ENCODE peak calls at places on chromosome 12, in five cellular contexts. V is kidney, C is GM13977, G is A549, D is RWPE1. R is an unnamed sample.
A peak's percentile ranks its signal among the peaks of the same experiment; 100 is the strongest.

GRCh38 chr12:74412607-74413230 is 124.9 kb upstream of the ATXN7L3B start:
- DNase-seq in G (no peak), C (no peak), V (no peak), D (no peak), R (no peak)

GRCh38 chr12:25020621-25021243 is 71.8 kb upstream of the BCAT1 start:
- DNase-seq in D (no peak), V (no peak), G (no peak), C (peak; percentile 55), R (peak; percentile 54)

GRCh38 chr12:95857151-95857550 is 1.6 kb upstream of the SNRPF start:
- DNase-seq in V (no peak), G (no peak), C (no peak), D (no peak), R (no peak)

GRCh38 chr12:120767071-120768024 is 41.7 kb downstream of the ACADS start:
- DNase-seq in D (no peak), V (no peak), G (no peak), C (peak; percentile 23), R (no peak)

GRCh38 chr12:11630046-11630706 is 19.3 kb upstream of the ETV6 start:
- DNase-seq in C (no peak), G (no peak), D (no peak), V (no peak), R (no peak)

GRCh38 chr12:27936196-27936595 is 36.3 kb downstream of the PTHLH start:
- DNase-seq in D (no peak), V (no peak), C (no peak), G (no peak), R (no peak)

GRCh38 chr12:5908251-5908650 is 36.8 kb downstream of the ANO2 start:
- DNase-seq in D (no peak), V (no peak), G (no peak), C (no peak), R (no peak)

GRCh38 chr12:6345319-6346071 is 3.6 kb upstream of the TNFRSF1A start:
- DNase-seq in D (peak; percentile 67), G (peak; percentile 90), C (no peak), V (peak; percentile 75), R (no peak)

GRCh38 chr12:12265571-12266388 is 1.1 kb downstream of the LRP6 start:
- DNase-seq in G (no peak), C (peak; percentile 34), V (no peak), D (peak; percentile 7), R (peak; percentile 34)

GRCh38 chr12:12007001-12007712 is 63.6 kb upstream of the BCL2L14 start:
- DNase-seq in D (no peak), C (peak; percentile 55), V (no peak), G (no peak), R (peak; percentile 50)

GRCh38 chr12:70197362-70197744 is 45.9 kb upstream of the CNOT2 start:
- DNase-seq in C (no peak), V (no peak), D (no peak), G (no peak), R (no peak)

GRCh38 chr12:22527999-22528398 is 16.3 kb downstream of the C2CD5 start:
- DNase-seq in C (no peak), D (peak; percentile 20), V (no peak), G (no peak), R (no peak)

GRCh38 chr12:26826437-26826836 is 6.6 kb downstream of the ITPR2 start:
- DNase-seq in C (no peak), G (no peak), D (no peak), V (no peak), R (no peak)

GRCh38 chr12:54216580-54217308 is 28.0 kb upstream of the SMUG1 start:
- DNase-seq in V (peak; percentile 89), C (peak; percentile 74), G (peak; percentile 79), D (peak; percentile 78), R (peak; percentile 79)

GRCh38 chr12:6958609-6959375 is 7.6 kb downstream of the PTPN6 start:
- DNase-seq in D (no peak), V (peak; percentile 68), G (no peak), C (peak; percentile 84), R (peak; percentile 78)

GRCh38 chr12:69115955-69116354 is 123.4 kb upstream of the CPSF6 start:
- DNase-seq in V (no peak), G (no peak), C (no peak), D (no peak), R (no peak)

GRCh38 chr12:107373238-107373809 is 280.0 kb upstream of the CRY1 start:
- DNase-seq in C (no peak), G (no peak), D (no peak), V (no peak), R (no peak)

GRCh38 chr12:32069071-32069470 is 37.6 kb upstream of the BICD1 start:
- DNase-seq in D (no peak), V (no peak), G (peak; percentile 15), C (no peak), R (no peak)

GRCh38 chr12:120254809-120255208 is 10.7 kb downstream of the PXN start:
- DNase-seq in G (no peak), C (no peak), D (no peak), V (no peak), R (no peak)

GRCh38 chr12:75630091-75630490 is 118.7 kb upstream of the KRR1 start:
- DNase-seq in V (no peak), C (no peak), G (no peak), D (no peak), R (no peak)

GRCh38 chr12:101967506-101967905 is 90.1 kb downstream of the DRAM1 start:
- DNase-seq in G (no peak), C (no peak), D (no peak), V (no peak), R (no peak)

GRCh38 chr12:40618621-40619020 is 73.6 kb upstream of the CNTN1 start:
- DNase-seq in D (no peak), V (no peak), C (no peak), G (no peak), R (no peak)

GRCh38 chr12:65125975-65126374 is 4.9 kb upstream of the WIF1 start:
- DNase-seq in C (no peak), V (no peak), G (no peak), D (no peak), R (no peak)

GRCh38 chr12:31037028-31037427 is 36.6 kb upstream of the DDX11 start:
- DNase-seq in C (no peak), D (no peak), V (no peak), G (no peak), R (no peak)

GRCh38 chr12:52171950-52172512 is 19.8 kb downstream of the KRT80 start:
- DNase-seq in V (no peak), C (no peak), G (peak; percentile 66), D (no peak), R (no peak)
- TF ChIP-seq CTCF in V (peak; percentile 27), C (peak; percentile 37), G (peak; percentile 63), D (peak; percentile 36), R (peak; percentile 20)

DNA sequence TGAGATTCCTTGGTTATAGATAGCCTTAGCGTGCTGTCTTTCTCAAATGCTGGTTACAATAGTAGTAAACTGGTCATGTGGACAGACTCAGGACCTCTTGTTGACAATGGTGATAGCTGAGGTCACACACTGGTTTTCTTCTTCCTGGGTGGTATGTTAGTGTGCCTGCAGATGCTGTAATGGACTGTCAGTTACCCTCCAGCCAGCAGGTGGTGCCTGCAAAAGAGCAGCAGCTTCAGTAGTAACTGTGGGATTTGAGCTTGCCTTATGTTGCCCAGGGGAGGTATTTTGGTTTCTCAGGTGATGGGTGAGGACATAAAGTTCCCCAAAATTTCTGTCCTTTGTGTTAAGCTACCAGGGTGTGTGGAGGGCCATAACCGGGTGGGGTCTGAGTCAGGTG is 33.7 kb upstream of the SCAF11 start:
- DNase-seq in C (no peak), G (no peak), D (no peak), V (no peak), R (no peak)
- TF ChIP-seq CTCF in C (no peak), G (no peak), D (no peak), V (no peak), R (no peak)

GRCh38 chr12:56271031-56271430 is 4.3 kb downstream of the COQ10A start:
- DNase-seq in V (no peak), D (no peak), G (peak; percentile 50), C (no peak), R (no peak)
- TF ChIP-seq CTCF in V (peak; percentile 17), D (no peak), G (peak; percentile 59), C (peak; percentile 50), R (peak; percentile 25)

GRCh38 chr12:106130474-106131113 is 8.2 kb downstream of the NUAK1 start:
- DNase-seq in G (no peak), V (no peak), C (no peak), D (no peak), R (no peak)

GRCh38 chr12:106125351-106126085 is 13.2 kb downstream of the NUAK1 start:
- DNase-seq in V (no peak), D (no peak), G (no peak), C (no peak), R (no peak)

GRCh38 chr12:106128526-106129430 is 10.0 kb downstream of the NUAK1 start:
- DNase-seq in C (no peak), D (no peak), V (no peak), G (no peak), R (no peak)

GRCh38 chr12:106126441-106127288 is 12.1 kb downstream of the NUAK1 start:
- DNase-seq in C (no peak), V (no peak), D (no peak), G (peak; percentile 88), R (no peak)

GRCh38 chr12:106127289-106128126 is 11.2 kb downstream of the NUAK1 start:
- DNase-seq in D (no peak), V (no peak), G (no peak), C (no peak), R (no peak)
- TF ChIP-seq CTCF in D (no peak), V (no peak), G (no peak), C (no peak), R (no peak)

GRCh38 chr12:104677441-104678089 is 220.8 kb downstream of the CHST11 start:
- DNase-seq in D (no peak), G (no peak), C (no peak), V (no peak), R (no peak)

GRCh38 chr12:104681012-104681690 is 224.4 kb downstream of the CHST11 start:
- DNase-seq in G (no peak), C (no peak), V (no peak), D (no peak), R (no peak)

GRCh38 chr12:104682790-104683279 is 226.1 kb downstream of the CHST11 start:
- DNase-seq in C (peak; percentile 64), V (no peak), D (no peak), G (no peak), R (peak; percentile 64)

GRCh38 chr12:104680506-104680905 is 223.8 kb downstream of the CHST11 start:
- DNase-seq in V (no peak), G (no peak), D (no peak), C (no peak), R (no peak)

GRCh38 chr12:104680070-104680469 is 223.3 kb downstream of the CHST11 start:
- DNase-seq in C (peak; percentile 41), G (no peak), V (no peak), D (no peak), R (peak; percentile 44)
- TF ChIP-seq CTCF in C (peak; percentile 72), G (peak; percentile 33), V (peak; percentile 10), D (no peak), R (peak; percentile 27)

GRCh38 chr12:123056053-123056452 is 75.6 kb downstream of the ARL6IP4 start:
- DNase-seq in D (no peak), V (no peak), C (no peak), G (no peak), R (no peak)
- TF ChIP-seq CTCF in D (no peak), V (no peak), C (no peak), G (no peak), R (no peak)

R was measured in GM20000.